ENCODE peak calls at places on chromosome 7, in six cellular contexts. One of them, this sample, is unnamed.

GRCh38 chr7:1407883-1408282 is 51.4 kb downstream of the MICALL2 start:
- DNase-seq in fibroblast of pulmonary artery: no peak
- DNase-seq in glutamatergic neuron: no peak
- DNase-seq in foreskin keratinocyte: no peak
- DNase-seq in psoas muscle: no peak
- DNase-seq in heart left ventricle: no peak
- DNase-seq in this sample: no peak

GRCh38 chr7:80589561-80590083 is 48.8 kb upstream of the CD36 start:
- DNase-seq in fibroblast of pulmonary artery: no peak
- DNase-seq in glutamatergic neuron: no peak
- DNase-seq in foreskin keratinocyte: no peak
- DNase-seq in psoas muscle: no peak
- DNase-seq in heart left ventricle: no peak
- DNase-seq in this sample: no peak

GRCh38 chr7:91557789-91558396 is 293.7 kb downstream of the FZD1 start:
- DNase-seq in fibroblast of pulmonary artery: peak
- DNase-seq in glutamatergic neuron: no peak
- DNase-seq in foreskin keratinocyte: peak
- DNase-seq in psoas muscle: no peak
- DNase-seq in heart left ventricle: no peak
- DNase-seq in this sample: no peak

GRCh38 chr7:83072576-83073517 is 89.8 kb downstream of the PCLO start:
- DNase-seq in fibroblast of pulmonary artery: no peak
- DNase-seq in glutamatergic neuron: no peak
- DNase-seq in foreskin keratinocyte: peak
- DNase-seq in psoas muscle: no peak
- DNase-seq in heart left ventricle: no peak
- DNase-seq in this sample: no peak

GRCh38 chr7:74013539-74014272 is 14.3 kb upstream of the ELN start:
- DNase-seq in fibroblast of pulmonary artery: no peak
- DNase-seq in glutamatergic neuron: no peak
- DNase-seq in foreskin keratinocyte: no peak
- DNase-seq in psoas muscle: peak
- DNase-seq in heart left ventricle: no peak
- DNase-seq in this sample: no peak

GRCh38 chr7:70317356-70317755 is 719.1 kb downstream of the AUTS2 start:
- DNase-seq in fibroblast of pulmonary artery: no peak
- DNase-seq in glutamatergic neuron: no peak
- DNase-seq in foreskin keratinocyte: peak
- DNase-seq in psoas muscle: no peak
- DNase-seq in heart left ventricle: no peak
- DNase-seq in this sample: no peak

GRCh38 chr7:3880221-3880935 is 579.3 kb downstream of the SDK1 start:
- DNase-seq in fibroblast of pulmonary artery: no peak
- DNase-seq in glutamatergic neuron: no peak
- DNase-seq in foreskin keratinocyte: no peak
- DNase-seq in psoas muscle: no peak
- DNase-seq in heart left ventricle: no peak
- DNase-seq in this sample: no peak

GRCh38 chr7:32163141-32163806 is 93.1 kb upstream of the PDE1C start:
- DNase-seq in fibroblast of pulmonary artery: peak
- DNase-seq in glutamatergic neuron: no peak
- DNase-seq in foreskin keratinocyte: peak
- DNase-seq in psoas muscle: peak
- DNase-seq in heart left ventricle: peak
- DNase-seq in this sample: no peak

GRCh38 chr7:140214075-140214684 is 37.4 kb upstream of the KDM7A start:
- DNase-seq in fibroblast of pulmonary artery: peak
- DNase-seq in glutamatergic neuron: no peak
- DNase-seq in foreskin keratinocyte: peak
- DNase-seq in psoas muscle: no peak
- DNase-seq in heart left ventricle: no peak
- DNase-seq in this sample: no peak

GRCh38 chr7:116271980-116272886 is 61.9 kb downstream of the TES start:
- DNase-seq in fibroblast of pulmonary artery: peak
- DNase-seq in glutamatergic neuron: no peak
- DNase-seq in foreskin keratinocyte: peak
- DNase-seq in psoas muscle: peak
- DNase-seq in heart left ventricle: peak
- DNase-seq in this sample: no peak

GRCh38 chr7:132930881-132931280 is 151.0 kb downstream of the CHCHD3 start:
- DNase-seq in fibroblast of pulmonary artery: peak
- DNase-seq in glutamatergic neuron: no peak
- DNase-seq in foreskin keratinocyte: no peak
- DNase-seq in psoas muscle: no peak
- DNase-seq in heart left ventricle: no peak
- DNase-seq in this sample: no peak

GRCh38 chr7:35015346-35015859 is 21.9 kb downstream of the DPY19L1 start:
- DNase-seq in fibroblast of pulmonary artery: peak
- DNase-seq in glutamatergic neuron: no peak
- DNase-seq in foreskin keratinocyte: no peak
- DNase-seq in psoas muscle: no peak
- DNase-seq in heart left ventricle: no peak
- DNase-seq in this sample: no peak

GRCh38 chr7:24764972-24765744 is 7.9 kb upstream of the GSDME start:
- DNase-seq in fibroblast of pulmonary artery: no peak
- DNase-seq in glutamatergic neuron: no peak
- DNase-seq in foreskin keratinocyte: no peak
- DNase-seq in psoas muscle: no peak
- DNase-seq in heart left ventricle: no peak
- DNase-seq in this sample: no peak

GRCh38 chr7:29230871-29231345 is 36.3 kb downstream of the CHN2 start:
- DNase-seq in fibroblast of pulmonary artery: no peak
- DNase-seq in glutamatergic neuron: no peak
- DNase-seq in foreskin keratinocyte: no peak
- DNase-seq in psoas muscle: no peak
- DNase-seq in heart left ventricle: no peak
- DNase-seq in this sample: no peak

GRCh38 chr7:100967292-100967863 is 2.0 kb upstream of the MUC12 start:
- DNase-seq in fibroblast of pulmonary artery: no peak
- DNase-seq in glutamatergic neuron: no peak
- DNase-seq in foreskin keratinocyte: no peak
- DNase-seq in psoas muscle: no peak
- DNase-seq in heart left ventricle: no peak
- DNase-seq in this sample: no peak

GRCh38 chr7:13532028-13532753 is 457.3 kb downstream of the ETV1 start:
- DNase-seq in fibroblast of pulmonary artery: peak
- DNase-seq in glutamatergic neuron: no peak
- DNase-seq in foreskin keratinocyte: no peak
- DNase-seq in psoas muscle: no peak
- DNase-seq in heart left ventricle: no peak
- DNase-seq in this sample: no peak

GRCh38 chr7:106952658-106953231 is 87.7 kb downstream of the PIK3CG start:
- DNase-seq in fibroblast of pulmonary artery: peak
- DNase-seq in glutamatergic neuron: no peak
- DNase-seq in foreskin keratinocyte: peak
- DNase-seq in psoas muscle: no peak
- DNase-seq in heart left ventricle: peak
- DNase-seq in this sample: no peak

GRCh38 chr7:40047661-40048060 is 86.8 kb downstream of the MPLKIP start:
- DNase-seq in fibroblast of pulmonary artery: no peak
- DNase-seq in glutamatergic neuron: no peak
- DNase-seq in foreskin keratinocyte: no peak
- DNase-seq in psoas muscle: no peak
- DNase-seq in heart left ventricle: no peak
- DNase-seq in this sample: no peak
- TF ChIP-seq CTCF in fibroblast of pulmonary artery: peak
- TF ChIP-seq CTCF in glutamatergic neuron: no peak
- TF ChIP-seq CTCF in foreskin keratinocyte: peak
- TF ChIP-seq CTCF in psoas muscle: no peak
- TF ChIP-seq CTCF in heart left ventricle: no peak
- TF ChIP-seq CTCF in this sample: no peak

GRCh38 chr7:143487566-143487965 is 9.9 kb downstream of the TAS2R41 start:
- DNase-seq in fibroblast of pulmonary artery: no peak
- DNase-seq in glutamatergic neuron: no peak
- DNase-seq in foreskin keratinocyte: no peak
- DNase-seq in psoas muscle: peak
- DNase-seq in heart left ventricle: peak
- DNase-seq in this sample: no peak

GRCh38 chr7:143492043-143492471 is 14.4 kb downstream of the TAS2R41 start:
- DNase-seq in fibroblast of pulmonary artery: peak
- DNase-seq in glutamatergic neuron: no peak
- DNase-seq in foreskin keratinocyte: peak
- DNase-seq in psoas muscle: no peak
- DNase-seq in heart left ventricle: no peak
- DNase-seq in this sample: no peak

GRCh38 chr7:143492799-143493568 is 15.3 kb downstream of the TAS2R41 start:
- DNase-seq in fibroblast of pulmonary artery: peak
- DNase-seq in glutamatergic neuron: no peak
- DNase-seq in foreskin keratinocyte: peak
- DNase-seq in psoas muscle: no peak
- DNase-seq in heart left ventricle: no peak
- DNase-seq in this sample: no peak

GRCh38 chr7:143493755-143494154 is 16.1 kb downstream of the TAS2R41 start:
- DNase-seq in fibroblast of pulmonary artery: no peak
- DNase-seq in glutamatergic neuron: no peak
- DNase-seq in foreskin keratinocyte: no peak
- DNase-seq in psoas muscle: no peak
- DNase-seq in heart left ventricle: no peak
- DNase-seq in this sample: no peak

DNA sequence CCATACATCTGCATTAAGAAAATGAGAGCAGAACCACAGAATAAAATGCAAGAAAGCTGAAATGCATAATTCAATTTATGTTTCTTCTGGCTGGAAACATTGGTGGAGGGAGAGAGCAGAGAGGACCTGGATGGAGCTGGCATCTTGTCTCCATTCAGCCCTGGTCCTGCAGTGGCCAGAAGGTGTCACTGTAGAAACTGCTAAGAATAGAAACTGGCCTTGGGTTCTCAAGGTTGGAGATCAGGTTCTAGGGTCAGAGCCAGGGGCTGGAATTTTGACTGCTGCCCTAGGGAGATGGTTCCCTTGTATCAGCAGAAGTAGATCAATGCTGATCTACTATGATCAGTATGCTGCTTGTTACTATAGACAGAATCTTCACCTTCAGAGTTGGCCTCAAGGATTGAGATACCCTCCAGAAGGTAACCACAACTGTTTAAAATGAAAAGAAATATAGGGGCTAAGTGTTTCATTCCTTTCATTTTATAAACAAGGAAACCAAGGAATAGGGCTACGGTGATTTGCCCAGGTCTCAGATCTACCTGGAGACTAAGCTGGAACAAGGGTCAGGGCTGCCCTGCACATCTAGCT is 13.1 kb downstream of the TAS2R41 start:
- DNase-seq in fibroblast of pulmonary artery: peak
- DNase-seq in glutamatergic neuron: no peak
- DNase-seq in foreskin keratinocyte: no peak
- DNase-seq in psoas muscle: no peak
- DNase-seq in heart left ventricle: no peak
- DNase-seq in this sample: no peak
- TF ChIP-seq CTCF in fibroblast of pulmonary artery: peak
- TF ChIP-seq CTCF in glutamatergic neuron: no peak
- TF ChIP-seq CTCF in foreskin keratinocyte: peak
- TF ChIP-seq CTCF in psoas muscle: peak
- TF ChIP-seq CTCF in heart left ventricle: peak
- TF ChIP-seq CTCF in this sample: no peak

DNA sequence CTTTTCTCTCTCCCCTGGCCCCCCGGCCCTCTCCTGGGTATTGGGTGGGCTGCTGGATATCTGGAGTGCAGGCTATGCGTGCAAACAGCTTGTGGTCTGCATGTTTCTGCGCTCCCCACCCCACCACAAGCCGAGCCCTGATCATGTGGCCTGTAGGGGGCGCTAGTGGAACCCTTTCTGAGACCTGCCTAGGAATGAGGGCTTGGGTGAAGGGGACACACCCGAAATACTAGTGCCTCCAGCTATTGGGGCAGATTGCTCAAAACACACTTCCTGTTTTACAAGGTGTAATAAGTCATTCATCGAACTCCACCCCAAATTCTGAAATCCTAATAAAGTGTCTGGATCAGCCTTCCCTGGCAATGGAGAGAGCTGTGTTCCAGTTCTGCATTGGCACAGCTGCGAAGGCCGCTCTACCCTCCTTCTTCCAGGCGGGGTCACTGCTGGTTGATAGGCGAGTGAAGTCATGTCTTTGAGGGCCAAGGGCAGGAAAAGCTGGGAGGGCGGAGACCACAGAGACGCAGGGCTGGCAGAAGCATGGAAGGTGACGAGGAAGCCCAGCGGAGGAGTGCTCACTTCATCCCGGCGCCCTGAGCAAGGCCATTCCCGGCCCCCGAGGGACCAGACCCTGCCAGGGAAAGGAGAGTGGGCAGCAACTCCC is 19.8 kb upstream of the PRRT4 start:
- DNase-seq in fibroblast of pulmonary artery: no peak
- DNase-seq in glutamatergic neuron: peak
- DNase-seq in foreskin keratinocyte: peak
- DNase-seq in psoas muscle: peak
- DNase-seq in heart left ventricle: no peak
- DNase-seq in this sample: no peak
- TF ChIP-seq CTCF in fibroblast of pulmonary artery: peak
- TF ChIP-seq CTCF in glutamatergic neuron: peak
- TF ChIP-seq CTCF in foreskin keratinocyte: peak
- TF ChIP-seq CTCF in psoas muscle: peak
- TF ChIP-seq CTCF in heart left ventricle: peak
- TF ChIP-seq CTCF in this sample: peak

GRCh38 chr7:129611246-129612111 is at the start of gene NRF1:
- DNase-seq in fibroblast of pulmonary artery: peak
- DNase-seq in glutamatergic neuron: peak
- DNase-seq in foreskin keratinocyte: peak
- DNase-seq in psoas muscle: peak
- DNase-seq in heart left ventricle: peak
- DNase-seq in this sample: peak
- TF ChIP-seq CTCF in fibroblast of pulmonary artery: no peak
- TF ChIP-seq CTCF in glutamatergic neuron: peak
- TF ChIP-seq CTCF in foreskin keratinocyte: peak
- TF ChIP-seq CTCF in psoas muscle: peak
- TF ChIP-seq CTCF in heart left ventricle: peak
- TF ChIP-seq CTCF in this sample: no peak

GRCh38 chr7:8365499-8366110 is 67.8 kb upstream of the NXPH1 start:
- DNase-seq in fibroblast of pulmonary artery: no peak
- DNase-seq in glutamatergic neuron: no peak
- DNase-seq in foreskin keratinocyte: peak
- DNase-seq in psoas muscle: no peak
- DNase-seq in heart left ventricle: no peak
- DNase-seq in this sample: no peak
- TF ChIP-seq CTCF in fibroblast of pulmonary artery: no peak
- TF ChIP-seq CTCF in glutamatergic neuron: peak
- TF ChIP-seq CTCF in foreskin keratinocyte: peak
- TF ChIP-seq CTCF in psoas muscle: no peak
- TF ChIP-seq CTCF in heart left ventricle: peak
- TF ChIP-seq CTCF in this sample: no peak

GRCh38 chr7:139034855-139035587 is 821 bp downstream of the ZC3HAV1L start:
- DNase-seq in fibroblast of pulmonary artery: peak
- DNase-seq in glutamatergic neuron: peak
- DNase-seq in foreskin keratinocyte: peak
- DNase-seq in psoas muscle: no peak
- DNase-seq in heart left ventricle: no peak
- DNase-seq in this sample: no peak
- TF ChIP-seq CTCF in fibroblast of pulmonary artery: no peak
- TF ChIP-seq CTCF in glutamatergic neuron: no peak
- TF ChIP-seq CTCF in foreskin keratinocyte: no peak
- TF ChIP-seq CTCF in psoas muscle: no peak
- TF ChIP-seq CTCF in heart left ventricle: no peak
- TF ChIP-seq CTCF in this sample: no peak